ENCODE peak calls at places on chromosomes 16 and 17, in four cellular contexts. N is stomach; X is activated naive CD4-positive, alpha-beta T cell; L is aorta. J is an unnamed sample.

GRCh38 chr16:396605-397004 is 394 bp upstream of the NME4 start:
- DNase-seq in X (no peak), N (no peak), L (no peak), J (no peak)

GRCh38 chr16:17379121-17379571 is 91.6 kb downstream of the XYLT1 start:
- DNase-seq in N (no peak), X (no peak), L (peak; percentile 81), J (no peak)

GRCh38 chr16:14202095-14202494 is 131.0 kb downstream of the MRTFB start:
- DNase-seq in L (no peak), X (no peak), N (no peak), J (no peak)

GRCh38 chr17:76529224-76529642 is 8.3 kb downstream of the CYGB start:
- DNase-seq in X (no peak), L (peak; percentile 92), N (peak; percentile 48), J (peak; percentile 58)

GRCh38 chr16:52680993-52681392 is 134.1 kb upstream of the TOX3 start:
- DNase-seq in N (no peak), X (no peak), L (no peak), J (peak; percentile 71)

GRCh38 chr17:10120749-10121148 is 77.7 kb downstream of the GAS7 start:
- DNase-seq in N (no peak), X (no peak), L (no peak), J (no peak)

GRCh38 chr16:56871172-56871593 is 6.2 kb downstream of the SLC12A3 start:
- DNase-seq in L (no peak), N (peak; percentile 46), X (no peak), J (no peak)

GRCh38 chr17:49748791-49749190 is 15.1 kb downstream of the FAM117A start:
- DNase-seq in X (no peak), N (no peak), L (no peak), J (no peak)

GRCh38 chr17:16197276-16197675 is 18.1 kb downstream of the NCOR1 start:
- DNase-seq in L (no peak), X (no peak), N (no peak), J (no peak)

GRCh38 chr16:27624154-27625049 is 74.5 kb downstream of the KATNIP start:
- DNase-seq in N (no peak), X (no peak), L (no peak), J (no peak)

GRCh38 chr17:82106697-82107305 is 8.8 kb upstream of the FASN start:
- DNase-seq in L (no peak), N (peak; percentile 83), X (no peak), J (no peak)

GRCh38 chr17:10234033-10234432 is 35.6 kb upstream of the GAS7 start:
- DNase-seq in L (no peak), N (no peak), X (no peak), J (no peak)

GRCh38 chr16:57108432-57108831 is 16.0 kb downstream of the CPNE2 start:
- DNase-seq in X (no peak), N (no peak), L (no peak), J (no peak)

GRCh38 chr16:8346291-8346690 is 244.0 kb downstream of the TMEM114 start:
- DNase-seq in L (no peak), X (no peak), N (no peak), J (no peak)

GRCh38 chr16:10202650-10203049 is 20.4 kb upstream of the GRIN2A start:
- DNase-seq in N (no peak), X (no peak), L (no peak), J (no peak)

GRCh38 chr17:313231-313630 is 39.4 kb downstream of the RPH3AL start:
- DNase-seq in X (no peak), L (peak; percentile 55), N (no peak), J (no peak)

GRCh38 chr16:3492356-3492755 is 2.9 kb downstream of the C16orf90 start:
- DNase-seq in L (peak; percentile 64), X (no peak), N (no peak), J (no peak)

GRCh38 chr16:19678804-19679203 is 39.2 kb downstream of the KNOP1 start:
- DNase-seq in N (no peak), X (no peak), L (no peak), J (no peak)

GRCh38 chr16:85389679-85390470 is 223.2 kb upstream of the GSE1 start:
- DNase-seq in N (no peak), L (peak; percentile 65), X (no peak), J (no peak)

GRCh38 chr16:51159864-51160263 is 8.8 kb upstream of the SALL1 start:
- DNase-seq in X (no peak), L (no peak), N (no peak), J (no peak)

GRCh38 chr17:10226930-10227695 is 28.7 kb upstream of the GAS7 start:
- DNase-seq in X (peak; percentile 13), L (peak; percentile 79), N (peak; percentile 28), J (peak; percentile 43)

GRCh38 chr17:2070241-2071023 is 15.5 kb downstream of the HIC1 start:
- DNase-seq in X (no peak), L (peak; percentile 42), N (no peak), J (no peak)

GRCh38 chr16:67146523-67147357 is 4.1 kb downstream of the B3GNT9 start:
- DNase-seq in N (no peak), X (no peak), L (peak; percentile 59), J (no peak)

GRCh38 chr16:29675811-29676643 is 3.0 kb upstream of the QPRT start:
- DNase-seq in X (no peak), N (no peak), L (no peak), J (no peak)

GRCh38 chr16:31476305-31477219 is 4.6 kb downstream of the TGFB1I1 start:
- DNase-seq in N (peak; percentile 93), X (peak; percentile 75), L (peak; percentile 89), J (peak; percentile 90)

J was measured in lung.